ENCODE peak calls at places on chromosomes 12 and 14, in five cellular contexts. One of them, this sample, is unnamed.

GRCh38 chr14:100105357-100106169 is 40.3 kb downstream of the EVL start:
- DNase-seq in NCI-H1092: no peak
- DNase-seq in fibroblast of pulmonary artery: no peak
- DNase-seq in endothelial cell: no peak
- DNase-seq in MCF 10A: no peak
- DNase-seq in this sample: no peak

GRCh38 chr12:52977195-52977594 is 28.3 kb downstream of the KRT18 start:
- DNase-seq in NCI-H1092: no peak
- DNase-seq in fibroblast of pulmonary artery: no peak
- DNase-seq in endothelial cell: no peak
- DNase-seq in MCF 10A: no peak
- DNase-seq in this sample: no peak

GRCh38 chr12:12294215-12295005 is 27.6 kb upstream of the LRP6 start:
- DNase-seq in NCI-H1092: no peak
- DNase-seq in fibroblast of pulmonary artery: peak
- DNase-seq in endothelial cell: no peak
- DNase-seq in MCF 10A: no peak
- DNase-seq in this sample: no peak

GRCh38 chr14:59123526-59123925 is 64.9 kb upstream of the DAAM1 start:
- DNase-seq in NCI-H1092: no peak
- DNase-seq in fibroblast of pulmonary artery: peak
- DNase-seq in endothelial cell: peak
- DNase-seq in MCF 10A: peak
- DNase-seq in this sample: no peak

GRCh38 chr12:16606201-16606849 is 363 bp upstream of the LMO3 start:
- DNase-seq in NCI-H1092: peak
- DNase-seq in fibroblast of pulmonary artery: peak
- DNase-seq in endothelial cell: no peak
- DNase-seq in MCF 10A: peak
- DNase-seq in this sample: peak

GRCh38 chr12:9052610-9053009 is 63.1 kb downstream of the A2M start:
- DNase-seq in NCI-H1092: no peak
- DNase-seq in fibroblast of pulmonary artery: no peak
- DNase-seq in endothelial cell: no peak
- DNase-seq in MCF 10A: no peak
- DNase-seq in this sample: no peak

GRCh38 chr12:126437934-126438333 is 1372.7 kb downstream of the AACS start:
- DNase-seq in NCI-H1092: no peak
- DNase-seq in fibroblast of pulmonary artery: no peak
- DNase-seq in endothelial cell: no peak
- DNase-seq in MCF 10A: no peak
- DNase-seq in this sample: no peak

GRCh38 chr14:64875350-64875749 is 4.4 kb downstream of the SPTB start:
- DNase-seq in NCI-H1092: no peak
- DNase-seq in fibroblast of pulmonary artery: no peak
- DNase-seq in endothelial cell: no peak
- DNase-seq in MCF 10A: no peak
- DNase-seq in this sample: no peak

GRCh38 chr14:50932159-50932558 is 12.1 kb downstream of the PYGL start:
- DNase-seq in NCI-H1092: no peak
- DNase-seq in fibroblast of pulmonary artery: no peak
- DNase-seq in endothelial cell: no peak
- DNase-seq in MCF 10A: no peak
- DNase-seq in this sample: no peak

GRCh38 chr12:130748786-130749185 is 32.7 kb upstream of the RIMBP2 start:
- DNase-seq in NCI-H1092: no peak
- DNase-seq in fibroblast of pulmonary artery: no peak
- DNase-seq in endothelial cell: no peak
- DNase-seq in MCF 10A: no peak
- DNase-seq in this sample: no peak